ENCODE peak calls at places on chromosomes 11 and 22, in ten cellular contexts. One of them, this sample, is unnamed.

GRCh38 chr11:111627591-111627990 is 25.3 kb downstream of the SIK2 start:
- DNase-seq in stimulated activated CD4-positive, alpha-beta T cell treated with anti-CD3 and anti-CD28 coated beads, Interleukin-2, amount 100 ng/mL, for 48 hours: no peak
- DNase-seq in stimulated activated CD8-positive, alpha-beta memory T cell treated with anti-CD3 and anti-CD28 coated beads, Interleukin-2, amount 100 ng/mL, for 1 hour: no peak
- DNase-seq in left colon: no peak
- DNase-seq in colonic mucosa: no peak
- DNase-seq in activated naive CD8-positive, alpha-beta T cell treated with anti-CD3 and anti-CD28 coated beads, Interleukin-2, amount 10 ng/mL, durations not matched to agents 7 days and 5 days: no peak
- DNase-seq in H4: no peak
- DNase-seq in neural progenitor cell: no peak
- DNase-seq in cardiac fibroblast: peak
- DNase-seq in endodermal cell: no peak
- DNase-seq in this sample: no peak

GRCh38 chr11:120137611-120138521 is at the start of gene TRIM29:
- DNase-seq in left colon: peak
- DNase-seq in colonic mucosa: peak
- DNase-seq in H4: no peak
- DNase-seq in activated naive CD8-positive, alpha-beta T cell treated with anti-CD3 and anti-CD28 coated beads, Interleukin-2, amount 10 ng/mL, durations not matched to agents 7 days and 5 days: no peak
- DNase-seq in stimulated activated CD4-positive, alpha-beta T cell treated with anti-CD3 and anti-CD28 coated beads, Interleukin-2, amount 100 ng/mL, for 48 hours: no peak
- DNase-seq in stimulated activated CD8-positive, alpha-beta memory T cell treated with anti-CD3 and anti-CD28 coated beads, Interleukin-2, amount 100 ng/mL, for 1 hour: no peak
- DNase-seq in neural progenitor cell: no peak
- DNase-seq in cardiac fibroblast: no peak
- DNase-seq in endodermal cell: peak
- DNase-seq in this sample: no peak

GRCh38 chr11:129610125-129610524 is 205.5 kb upstream of the TMEM45B start:
- DNase-seq in activated naive CD8-positive, alpha-beta T cell treated with anti-CD3 and anti-CD28 coated beads, Interleukin-2, amount 10 ng/mL, durations not matched to agents 7 days and 5 days: no peak
- DNase-seq in colonic mucosa: no peak
- DNase-seq in cardiac fibroblast: no peak
- DNase-seq in endodermal cell: no peak
- DNase-seq in stimulated activated CD8-positive, alpha-beta memory T cell treated with anti-CD3 and anti-CD28 coated beads, Interleukin-2, amount 100 ng/mL, for 1 hour: no peak
- DNase-seq in left colon: peak
- DNase-seq in H4: no peak
- DNase-seq in stimulated activated CD4-positive, alpha-beta T cell treated with anti-CD3 and anti-CD28 coated beads, Interleukin-2, amount 100 ng/mL, for 48 hours: no peak
- DNase-seq in neural progenitor cell: no peak
- DNase-seq in this sample: no peak

GRCh38 chr22:38572065-38572464 is 2.1 kb upstream of the DMC1 start:
- DNase-seq in left colon: no peak
- DNase-seq in H4: peak
- DNase-seq in cardiac fibroblast: peak
- DNase-seq in neural progenitor cell: peak
- DNase-seq in stimulated activated CD8-positive, alpha-beta memory T cell treated with anti-CD3 and anti-CD28 coated beads, Interleukin-2, amount 100 ng/mL, for 1 hour: peak
- DNase-seq in activated naive CD8-positive, alpha-beta T cell treated with anti-CD3 and anti-CD28 coated beads, Interleukin-2, amount 10 ng/mL, durations not matched to agents 7 days and 5 days: no peak
- DNase-seq in colonic mucosa: peak
- DNase-seq in stimulated activated CD4-positive, alpha-beta T cell treated with anti-CD3 and anti-CD28 coated beads, Interleukin-2, amount 100 ng/mL, for 48 hours: peak
- DNase-seq in endodermal cell: peak
- DNase-seq in this sample: peak

GRCh38 chr11:47538741-47539575 is 14.0 kb downstream of the CELF1 start:
- DNase-seq in activated naive CD8-positive, alpha-beta T cell treated with anti-CD3 and anti-CD28 coated beads, Interleukin-2, amount 10 ng/mL, durations not matched to agents 7 days and 5 days: no peak
- DNase-seq in stimulated activated CD4-positive, alpha-beta T cell treated with anti-CD3 and anti-CD28 coated beads, Interleukin-2, amount 100 ng/mL, for 48 hours: no peak
- DNase-seq in endodermal cell: no peak
- DNase-seq in neural progenitor cell: peak
- DNase-seq in colonic mucosa: no peak
- DNase-seq in cardiac fibroblast: no peak
- DNase-seq in left colon: no peak
- DNase-seq in H4: peak
- DNase-seq in stimulated activated CD8-positive, alpha-beta memory T cell treated with anti-CD3 and anti-CD28 coated beads, Interleukin-2, amount 100 ng/mL, for 1 hour: no peak
- DNase-seq in this sample: no peak

GRCh38 chr11:119207300-119207570 is 1.1 kb downstream of the CBL start:
- DNase-seq in cardiac fibroblast: peak
- DNase-seq in left colon: no peak
- DNase-seq in activated naive CD8-positive, alpha-beta T cell treated with anti-CD3 and anti-CD28 coated beads, Interleukin-2, amount 10 ng/mL, durations not matched to agents 7 days and 5 days: no peak
- DNase-seq in stimulated activated CD4-positive, alpha-beta T cell treated with anti-CD3 and anti-CD28 coated beads, Interleukin-2, amount 100 ng/mL, for 48 hours: no peak
- DNase-seq in endodermal cell: no peak
- DNase-seq in neural progenitor cell: no peak
- DNase-seq in H4: no peak
- DNase-seq in stimulated activated CD8-positive, alpha-beta memory T cell treated with anti-CD3 and anti-CD28 coated beads, Interleukin-2, amount 100 ng/mL, for 1 hour: no peak
- DNase-seq in colonic mucosa: no peak
- DNase-seq in this sample: no peak

GRCh38 chr22:37742374-37743092 is 45.7 kb downstream of the TRIOBP start:
- DNase-seq in colonic mucosa: no peak
- DNase-seq in stimulated activated CD4-positive, alpha-beta T cell treated with anti-CD3 and anti-CD28 coated beads, Interleukin-2, amount 100 ng/mL, for 48 hours: no peak
- DNase-seq in activated naive CD8-positive, alpha-beta T cell treated with anti-CD3 and anti-CD28 coated beads, Interleukin-2, amount 10 ng/mL, durations not matched to agents 7 days and 5 days: no peak
- DNase-seq in stimulated activated CD8-positive, alpha-beta memory T cell treated with anti-CD3 and anti-CD28 coated beads, Interleukin-2, amount 100 ng/mL, for 1 hour: no peak
- DNase-seq in H4: peak
- DNase-seq in neural progenitor cell: no peak
- DNase-seq in cardiac fibroblast: peak
- DNase-seq in left colon: no peak
- DNase-seq in endodermal cell: no peak
- DNase-seq in this sample: peak

GRCh38 chr11:35804446-35805040 is 139.3 kb upstream of the LDLRAD3 start:
- DNase-seq in neural progenitor cell: no peak
- DNase-seq in stimulated activated CD4-positive, alpha-beta T cell treated with anti-CD3 and anti-CD28 coated beads, Interleukin-2, amount 100 ng/mL, for 48 hours: no peak
- DNase-seq in endodermal cell: no peak
- DNase-seq in cardiac fibroblast: no peak
- DNase-seq in activated naive CD8-positive, alpha-beta T cell treated with anti-CD3 and anti-CD28 coated beads, Interleukin-2, amount 10 ng/mL, durations not matched to agents 7 days and 5 days: no peak
- DNase-seq in colonic mucosa: no peak
- DNase-seq in H4: no peak
- DNase-seq in left colon: no peak
- DNase-seq in stimulated activated CD8-positive, alpha-beta memory T cell treated with anti-CD3 and anti-CD28 coated beads, Interleukin-2, amount 100 ng/mL, for 1 hour: no peak
- DNase-seq in this sample: no peak

GRCh38 chr22:39360674-39361413 is 11.1 kb downstream of the SYNGR1 start:
- DNase-seq in stimulated activated CD4-positive, alpha-beta T cell treated with anti-CD3 and anti-CD28 coated beads, Interleukin-2, amount 100 ng/mL, for 48 hours: no peak
- DNase-seq in cardiac fibroblast: no peak
- DNase-seq in endodermal cell: peak
- DNase-seq in stimulated activated CD8-positive, alpha-beta memory T cell treated with anti-CD3 and anti-CD28 coated beads, Interleukin-2, amount 100 ng/mL, for 1 hour: no peak
- DNase-seq in H4: no peak
- DNase-seq in left colon: no peak
- DNase-seq in neural progenitor cell: peak
- DNase-seq in activated naive CD8-positive, alpha-beta T cell treated with anti-CD3 and anti-CD28 coated beads, Interleukin-2, amount 10 ng/mL, durations not matched to agents 7 days and 5 days: no peak
- DNase-seq in colonic mucosa: no peak
- DNase-seq in this sample: no peak

GRCh38 chr11:71086687-71087258 is 165.6 kb downstream of the SHANK2 start:
- DNase-seq in cardiac fibroblast: peak
- DNase-seq in endodermal cell: peak
- DNase-seq in neural progenitor cell: peak
- DNase-seq in activated naive CD8-positive, alpha-beta T cell treated with anti-CD3 and anti-CD28 coated beads, Interleukin-2, amount 10 ng/mL, durations not matched to agents 7 days and 5 days: no peak
- DNase-seq in colonic mucosa: peak
- DNase-seq in stimulated activated CD4-positive, alpha-beta T cell treated with anti-CD3 and anti-CD28 coated beads, Interleukin-2, amount 100 ng/mL, for 48 hours: no peak
- DNase-seq in stimulated activated CD8-positive, alpha-beta memory T cell treated with anti-CD3 and anti-CD28 coated beads, Interleukin-2, amount 100 ng/mL, for 1 hour: no peak
- DNase-seq in left colon: no peak
- DNase-seq in H4: peak
- DNase-seq in this sample: no peak

GRCh38 chr11:95984035-95984434 is 60.1 kb upstream of the MTMR2 start:
- DNase-seq in colonic mucosa: no peak
- DNase-seq in stimulated activated CD4-positive, alpha-beta T cell treated with anti-CD3 and anti-CD28 coated beads, Interleukin-2, amount 100 ng/mL, for 48 hours: no peak
- DNase-seq in left colon: no peak
- DNase-seq in stimulated activated CD8-positive, alpha-beta memory T cell treated with anti-CD3 and anti-CD28 coated beads, Interleukin-2, amount 100 ng/mL, for 1 hour: no peak
- DNase-seq in cardiac fibroblast: no peak
- DNase-seq in activated naive CD8-positive, alpha-beta T cell treated with anti-CD3 and anti-CD28 coated beads, Interleukin-2, amount 10 ng/mL, durations not matched to agents 7 days and 5 days: no peak
- DNase-seq in H4: no peak
- DNase-seq in neural progenitor cell: no peak
- DNase-seq in endodermal cell: no peak
- DNase-seq in this sample: no peak

GRCh38 chr11:69394234-69394891 is 87.1 kb upstream of the LINC01488 start:
- DNase-seq in stimulated activated CD4-positive, alpha-beta T cell treated with anti-CD3 and anti-CD28 coated beads, Interleukin-2, amount 100 ng/mL, for 48 hours: no peak
- DNase-seq in stimulated activated CD8-positive, alpha-beta memory T cell treated with anti-CD3 and anti-CD28 coated beads, Interleukin-2, amount 100 ng/mL, for 1 hour: no peak
- DNase-seq in cardiac fibroblast: no peak
- DNase-seq in left colon: no peak
- DNase-seq in neural progenitor cell: no peak
- DNase-seq in colonic mucosa: no peak
- DNase-seq in endodermal cell: no peak
- DNase-seq in activated naive CD8-positive, alpha-beta T cell treated with anti-CD3 and anti-CD28 coated beads, Interleukin-2, amount 10 ng/mL, durations not matched to agents 7 days and 5 days: no peak
- DNase-seq in H4: no peak
- DNase-seq in this sample: no peak

GRCh38 chr11:131441398-131441797 is 71.0 kb downstream of the NTM start:
- DNase-seq in stimulated activated CD4-positive, alpha-beta T cell treated with anti-CD3 and anti-CD28 coated beads, Interleukin-2, amount 100 ng/mL, for 48 hours: no peak
- DNase-seq in endodermal cell: no peak
- DNase-seq in stimulated activated CD8-positive, alpha-beta memory T cell treated with anti-CD3 and anti-CD28 coated beads, Interleukin-2, amount 100 ng/mL, for 1 hour: no peak
- DNase-seq in neural progenitor cell: no peak
- DNase-seq in left colon: no peak
- DNase-seq in activated naive CD8-positive, alpha-beta T cell treated with anti-CD3 and anti-CD28 coated beads, Interleukin-2, amount 10 ng/mL, durations not matched to agents 7 days and 5 days: no peak
- DNase-seq in cardiac fibroblast: no peak
- DNase-seq in colonic mucosa: no peak
- DNase-seq in H4: no peak
- DNase-seq in this sample: no peak

GRCh38 chr11:65856689-65857499 is 1.1 kb downstream of the CFL1 start:
- DNase-seq in cardiac fibroblast: peak
- DNase-seq in endodermal cell: peak
- DNase-seq in H4: peak
- DNase-seq in left colon: peak
- DNase-seq in neural progenitor cell: peak
- DNase-seq in stimulated activated CD4-positive, alpha-beta T cell treated with anti-CD3 and anti-CD28 coated beads, Interleukin-2, amount 100 ng/mL, for 48 hours: peak
- DNase-seq in activated naive CD8-positive, alpha-beta T cell treated with anti-CD3 and anti-CD28 coated beads, Interleukin-2, amount 10 ng/mL, durations not matched to agents 7 days and 5 days: peak
- DNase-seq in colonic mucosa: peak
- DNase-seq in stimulated activated CD8-positive, alpha-beta memory T cell treated with anti-CD3 and anti-CD28 coated beads, Interleukin-2, amount 100 ng/mL, for 1 hour: peak
- DNase-seq in this sample: peak

GRCh38 chr11:289706-290620 is 1.0 kb downstream of the PGGHG start:
- DNase-seq in activated naive CD8-positive, alpha-beta T cell treated with anti-CD3 and anti-CD28 coated beads, Interleukin-2, amount 10 ng/mL, durations not matched to agents 7 days and 5 days: peak
- DNase-seq in stimulated activated CD8-positive, alpha-beta memory T cell treated with anti-CD3 and anti-CD28 coated beads, Interleukin-2, amount 100 ng/mL, for 1 hour: no peak
- DNase-seq in H4: no peak
- DNase-seq in cardiac fibroblast: no peak
- DNase-seq in neural progenitor cell: no peak
- DNase-seq in endodermal cell: peak
- DNase-seq in stimulated activated CD4-positive, alpha-beta T cell treated with anti-CD3 and anti-CD28 coated beads, Interleukin-2, amount 100 ng/mL, for 48 hours: no peak
- DNase-seq in colonic mucosa: no peak
- DNase-seq in left colon: peak
- DNase-seq in this sample: no peak

GRCh38 chr11:47189100-47189834 is 3.0 kb upstream of the PACSIN3 start:
- DNase-seq in activated naive CD8-positive, alpha-beta T cell treated with anti-CD3 and anti-CD28 coated beads, Interleukin-2, amount 10 ng/mL, durations not matched to agents 7 days and 5 days: no peak
- DNase-seq in H4: peak
- DNase-seq in colonic mucosa: no peak
- DNase-seq in stimulated activated CD8-positive, alpha-beta memory T cell treated with anti-CD3 and anti-CD28 coated beads, Interleukin-2, amount 100 ng/mL, for 1 hour: no peak
- DNase-seq in cardiac fibroblast: peak
- DNase-seq in neural progenitor cell: no peak
- DNase-seq in stimulated activated CD4-positive, alpha-beta T cell treated with anti-CD3 and anti-CD28 coated beads, Interleukin-2, amount 100 ng/mL, for 48 hours: no peak
- DNase-seq in endodermal cell: no peak
- DNase-seq in left colon: no peak
- DNase-seq in this sample: peak

GRCh38 chr22:46001426-46002106 is 24.6 kb upstream of the WNT7B start:
- DNase-seq in colonic mucosa: no peak
- DNase-seq in H4: no peak
- DNase-seq in activated naive CD8-positive, alpha-beta T cell treated with anti-CD3 and anti-CD28 coated beads, Interleukin-2, amount 10 ng/mL, durations not matched to agents 7 days and 5 days: peak
- DNase-seq in stimulated activated CD8-positive, alpha-beta memory T cell treated with anti-CD3 and anti-CD28 coated beads, Interleukin-2, amount 100 ng/mL, for 1 hour: no peak
- DNase-seq in neural progenitor cell: no peak
- DNase-seq in endodermal cell: no peak
- DNase-seq in cardiac fibroblast: no peak
- DNase-seq in left colon: no peak
- DNase-seq in stimulated activated CD4-positive, alpha-beta T cell treated with anti-CD3 and anti-CD28 coated beads, Interleukin-2, amount 100 ng/mL, for 48 hours: no peak
- DNase-seq in this sample: no peak

GRCh38 chr22:47645450-47645914 is 883.0 kb downstream of the TBC1D22A start:
- DNase-seq in H4: no peak
- DNase-seq in activated naive CD8-positive, alpha-beta T cell treated with anti-CD3 and anti-CD28 coated beads, Interleukin-2, amount 10 ng/mL, durations not matched to agents 7 days and 5 days: no peak
- DNase-seq in stimulated activated CD4-positive, alpha-beta T cell treated with anti-CD3 and anti-CD28 coated beads, Interleukin-2, amount 100 ng/mL, for 48 hours: no peak
- DNase-seq in stimulated activated CD8-positive, alpha-beta memory T cell treated with anti-CD3 and anti-CD28 coated beads, Interleukin-2, amount 100 ng/mL, for 1 hour: no peak
- DNase-seq in endodermal cell: no peak
- DNase-seq in colonic mucosa: no peak
- DNase-seq in cardiac fibroblast: no peak
- DNase-seq in left colon: no peak
- DNase-seq in neural progenitor cell: no peak
- DNase-seq in this sample: no peak

GRCh38 chr11:3126207-3126865 is 38.8 kb downstream of the OSBPL5 start:
- DNase-seq in left colon: peak
- DNase-seq in neural progenitor cell: no peak
- DNase-seq in cardiac fibroblast: peak
- DNase-seq in stimulated activated CD4-positive, alpha-beta T cell treated with anti-CD3 and anti-CD28 coated beads, Interleukin-2, amount 100 ng/mL, for 48 hours: no peak
- DNase-seq in colonic mucosa: peak
- DNase-seq in endodermal cell: peak
- DNase-seq in activated naive CD8-positive, alpha-beta T cell treated with anti-CD3 and anti-CD28 coated beads, Interleukin-2, amount 10 ng/mL, durations not matched to agents 7 days and 5 days: no peak
- DNase-seq in H4: no peak
- DNase-seq in stimulated activated CD8-positive, alpha-beta memory T cell treated with anti-CD3 and anti-CD28 coated beads, Interleukin-2, amount 100 ng/mL, for 1 hour: no peak
- DNase-seq in this sample: no peak

GRCh38 chr22:17974087-17974486 is 50.3 kb downstream of the MICAL3 start:
- DNase-seq in left colon: no peak
- DNase-seq in H4: no peak
- DNase-seq in cardiac fibroblast: peak
- DNase-seq in stimulated activated CD4-positive, alpha-beta T cell treated with anti-CD3 and anti-CD28 coated beads, Interleukin-2, amount 100 ng/mL, for 48 hours: no peak
- DNase-seq in neural progenitor cell: no peak
- DNase-seq in stimulated activated CD8-positive, alpha-beta memory T cell treated with anti-CD3 and anti-CD28 coated beads, Interleukin-2, amount 100 ng/mL, for 1 hour: no peak
- DNase-seq in endodermal cell: no peak
- DNase-seq in activated naive CD8-positive, alpha-beta T cell treated with anti-CD3 and anti-CD28 coated beads, Interleukin-2, amount 10 ng/mL, durations not matched to agents 7 days and 5 days: no peak
- DNase-seq in colonic mucosa: no peak
- DNase-seq in this sample: no peak

GRCh38 chr11:36618025-36618700 is 20.1 kb upstream of the RAG2 start:
- DNase-seq in stimulated activated CD4-positive, alpha-beta T cell treated with anti-CD3 and anti-CD28 coated beads, Interleukin-2, amount 100 ng/mL, for 48 hours: no peak
- DNase-seq in colonic mucosa: no peak
- DNase-seq in H4: no peak
- DNase-seq in cardiac fibroblast: no peak
- DNase-seq in neural progenitor cell: no peak
- DNase-seq in endodermal cell: no peak
- DNase-seq in stimulated activated CD8-positive, alpha-beta memory T cell treated with anti-CD3 and anti-CD28 coated beads, Interleukin-2, amount 100 ng/mL, for 1 hour: no peak
- DNase-seq in activated naive CD8-positive, alpha-beta T cell treated with anti-CD3 and anti-CD28 coated beads, Interleukin-2, amount 10 ng/mL, durations not matched to agents 7 days and 5 days: no peak
- DNase-seq in left colon: no peak
- DNase-seq in this sample: no peak

GRCh38 chr22:38049812-38050619 is 7.2 kb upstream of the PICK1 start:
- DNase-seq in left colon: no peak
- DNase-seq in colonic mucosa: no peak
- DNase-seq in H4: no peak
- DNase-seq in endodermal cell: no peak
- DNase-seq in stimulated activated CD4-positive, alpha-beta T cell treated with anti-CD3 and anti-CD28 coated beads, Interleukin-2, amount 100 ng/mL, for 48 hours: no peak
- DNase-seq in cardiac fibroblast: no peak
- DNase-seq in stimulated activated CD8-positive, alpha-beta memory T cell treated with anti-CD3 and anti-CD28 coated beads, Interleukin-2, amount 100 ng/mL, for 1 hour: no peak
- DNase-seq in activated naive CD8-positive, alpha-beta T cell treated with anti-CD3 and anti-CD28 coated beads, Interleukin-2, amount 10 ng/mL, durations not matched to agents 7 days and 5 days: no peak
- DNase-seq in neural progenitor cell: no peak
- DNase-seq in this sample: no peak

GRCh38 chr11:10029386-10030121 is 264.5 kb downstream of the SBF2 start:
- DNase-seq in colonic mucosa: no peak
- DNase-seq in activated naive CD8-positive, alpha-beta T cell treated with anti-CD3 and anti-CD28 coated beads, Interleukin-2, amount 10 ng/mL, durations not matched to agents 7 days and 5 days: no peak
- DNase-seq in H4: no peak
- DNase-seq in left colon: no peak
- DNase-seq in cardiac fibroblast: no peak
- DNase-seq in neural progenitor cell: no peak
- DNase-seq in stimulated activated CD4-positive, alpha-beta T cell treated with anti-CD3 and anti-CD28 coated beads, Interleukin-2, amount 100 ng/mL, for 48 hours: no peak
- DNase-seq in endodermal cell: no peak
- DNase-seq in stimulated activated CD8-positive, alpha-beta memory T cell treated with anti-CD3 and anti-CD28 coated beads, Interleukin-2, amount 100 ng/mL, for 1 hour: no peak
- DNase-seq in this sample: no peak

GRCh38 chr11:129766858-129767604 is 48.6 kb upstream of the TMEM45B start:
- DNase-seq in activated naive CD8-positive, alpha-beta T cell treated with anti-CD3 and anti-CD28 coated beads, Interleukin-2, amount 10 ng/mL, durations not matched to agents 7 days and 5 days: peak
- DNase-seq in left colon: no peak
- DNase-seq in H4: peak
- DNase-seq in stimulated activated CD8-positive, alpha-beta memory T cell treated with anti-CD3 and anti-CD28 coated beads, Interleukin-2, amount 100 ng/mL, for 1 hour: no peak
- DNase-seq in neural progenitor cell: peak
- DNase-seq in stimulated activated CD4-positive, alpha-beta T cell treated with anti-CD3 and anti-CD28 coated beads, Interleukin-2, amount 100 ng/mL, for 48 hours: no peak
- DNase-seq in endodermal cell: peak
- DNase-seq in colonic mucosa: peak
- DNase-seq in cardiac fibroblast: peak
- DNase-seq in this sample: peak

GRCh38 chr11:18721576-18722292 is 4.3 kb downstream of the IGSF22 start:
- DNase-seq in neural progenitor cell: peak
- DNase-seq in stimulated activated CD4-positive, alpha-beta T cell treated with anti-CD3 and anti-CD28 coated beads, Interleukin-2, amount 100 ng/mL, for 48 hours: peak
- DNase-seq in left colon: no peak
- DNase-seq in H4: no peak
- DNase-seq in stimulated activated CD8-positive, alpha-beta memory T cell treated with anti-CD3 and anti-CD28 coated beads, Interleukin-2, amount 100 ng/mL, for 1 hour: no peak
- DNase-seq in cardiac fibroblast: peak
- DNase-seq in endodermal cell: peak
- DNase-seq in colonic mucosa: peak
- DNase-seq in activated naive CD8-positive, alpha-beta T cell treated with anti-CD3 and anti-CD28 coated beads, Interleukin-2, amount 10 ng/mL, durations not matched to agents 7 days and 5 days: peak
- DNase-seq in this sample: peak

GRCh38 chr11:15146271-15147003 is 31.7 kb downstream of the INSC start:
- DNase-seq in endodermal cell: no peak
- DNase-seq in left colon: no peak
- DNase-seq in neural progenitor cell: no peak
- DNase-seq in H4: no peak
- DNase-seq in cardiac fibroblast: peak
- DNase-seq in stimulated activated CD4-positive, alpha-beta T cell treated with anti-CD3 and anti-CD28 coated beads, Interleukin-2, amount 100 ng/mL, for 48 hours: no peak
- DNase-seq in stimulated activated CD8-positive, alpha-beta memory T cell treated with anti-CD3 and anti-CD28 coated beads, Interleukin-2, amount 100 ng/mL, for 1 hour: no peak
- DNase-seq in activated naive CD8-positive, alpha-beta T cell treated with anti-CD3 and anti-CD28 coated beads, Interleukin-2, amount 10 ng/mL, durations not matched to agents 7 days and 5 days: no peak
- DNase-seq in colonic mucosa: no peak
- DNase-seq in this sample: peak

GRCh38 chr22:45709004-45709739 is 37.5 kb downstream of the ATXN10 start:
- DNase-seq in stimulated activated CD8-positive, alpha-beta memory T cell treated with anti-CD3 and anti-CD28 coated beads, Interleukin-2, amount 100 ng/mL, for 1 hour: no peak
- DNase-seq in endodermal cell: no peak
- DNase-seq in activated naive CD8-positive, alpha-beta T cell treated with anti-CD3 and anti-CD28 coated beads, Interleukin-2, amount 10 ng/mL, durations not matched to agents 7 days and 5 days: no peak
- DNase-seq in neural progenitor cell: no peak
- DNase-seq in stimulated activated CD4-positive, alpha-beta T cell treated with anti-CD3 and anti-CD28 coated beads, Interleukin-2, amount 100 ng/mL, for 48 hours: no peak
- DNase-seq in left colon: no peak
- DNase-seq in colonic mucosa: no peak
- DNase-seq in cardiac fibroblast: peak
- DNase-seq in H4: peak
- DNase-seq in this sample: peak